ENCODE peak calls at places on chromosomes 11 and 22, in ten cellular contexts. X is lung, G is kidney, M is breast epithelium, D is epithelial cell of esophagus, O is IMR-90, E is ascending aorta, V is Caco-2, T is PC-9, I is GM10248. Q is an unnamed sample.

GRCh38 chr11:117110294-117110950 is 12.2 kb upstream of the SIK3 start:
- DNase-seq in G (no peak), E (no peak), M (no peak), I (no peak), X (no peak), D (no peak), T (no peak), O (no peak), V (no peak), Q (no peak)

GRCh38 chr11:3609416-3610265 is 32.2 kb downstream of the ART5 start:
- DNase-seq in I (peak), T (no peak), X (no peak), E (no peak), O (peak), G (no peak), D (peak), M (no peak), V (peak), Q (no peak)

GRCh38 chr11:68542617-68543016 is 82.1 kb downstream of the PPP6R3 start:
- DNase-seq in X (no peak), D (peak), T (peak), M (no peak), G (no peak), E (no peak), V (no peak), I (no peak), O (peak), Q (no peak)

GRCh38 chr11:128182844-128183243 is 404.5 kb downstream of the ETS1 start:
- DNase-seq in O (no peak), D (no peak), V (no peak), I (no peak), M (no peak), E (no peak), G (no peak), X (no peak), T (no peak), Q (no peak)

GRCh38 chr11:128620306-128621175 is 33.2 kb upstream of the ETS1 start:
- DNase-seq in G (peak), X (no peak), O (peak), E (no peak), M (no peak), I (no peak), D (peak), V (no peak), T (no peak), Q (no peak)

GRCh38 chr22:31084811-31085492 is 3.8 kb downstream of the SMTN start:
- DNase-seq in O (peak), T (no peak), V (no peak), G (peak), E (no peak), M (peak), I (peak), D (peak), X (peak), Q (peak)

GRCh38 chr11:65117206-65118096 is at the start of gene ZNHIT2:
- DNase-seq in G (peak), V (peak), E (peak), D (peak), O (peak), X (peak), I (peak), T (peak), M (peak), Q (peak)

GRCh38 chr22:37242395-37242918 is 1.6 kb downstream of the RAC2 start:
- DNase-seq in V (no peak), O (peak), T (no peak), M (peak), G (peak), X (peak), E (peak), I (peak), D (peak), Q (peak)

GRCh38 chr11:79708319-79708928 is 267.6 kb upstream of the TENM4 start:
- DNase-seq in O (peak), M (no peak), D (peak), E (no peak), V (peak), T (peak), I (peak), X (no peak), G (no peak), Q (no peak)

GRCh38 chr11:61510178-61510979 is 1.8 kb downstream of the LRRC10B start:
- DNase-seq in V (no peak), M (no peak), E (no peak), I (no peak), O (no peak), T (no peak), G (no peak), D (no peak), X (no peak), Q (no peak)

GRCh38 chr11:61510980-61511373 is 2.4 kb downstream of the LRRC10B start:
- DNase-seq in O (no peak), M (no peak), V (no peak), T (no peak), X (no peak), D (no peak), I (no peak), G (no peak), E (no peak), Q (no peak)

GRCh38 chr11:61511383-61511782 is 2.8 kb downstream of the LRRC10B start:
- DNase-seq in V (no peak), I (no peak), D (no peak), O (no peak), G (no peak), M (no peak), T (no peak), E (no peak), X (no peak), Q (no peak)

GRCh38 chr11:61507962-61508824 is at the start of gene LRRC10B:
- DNase-seq in T (peak), G (no peak), V (peak), E (no peak), I (peak), M (no peak), O (no peak), X (no peak), D (peak), Q (no peak)

DNA sequence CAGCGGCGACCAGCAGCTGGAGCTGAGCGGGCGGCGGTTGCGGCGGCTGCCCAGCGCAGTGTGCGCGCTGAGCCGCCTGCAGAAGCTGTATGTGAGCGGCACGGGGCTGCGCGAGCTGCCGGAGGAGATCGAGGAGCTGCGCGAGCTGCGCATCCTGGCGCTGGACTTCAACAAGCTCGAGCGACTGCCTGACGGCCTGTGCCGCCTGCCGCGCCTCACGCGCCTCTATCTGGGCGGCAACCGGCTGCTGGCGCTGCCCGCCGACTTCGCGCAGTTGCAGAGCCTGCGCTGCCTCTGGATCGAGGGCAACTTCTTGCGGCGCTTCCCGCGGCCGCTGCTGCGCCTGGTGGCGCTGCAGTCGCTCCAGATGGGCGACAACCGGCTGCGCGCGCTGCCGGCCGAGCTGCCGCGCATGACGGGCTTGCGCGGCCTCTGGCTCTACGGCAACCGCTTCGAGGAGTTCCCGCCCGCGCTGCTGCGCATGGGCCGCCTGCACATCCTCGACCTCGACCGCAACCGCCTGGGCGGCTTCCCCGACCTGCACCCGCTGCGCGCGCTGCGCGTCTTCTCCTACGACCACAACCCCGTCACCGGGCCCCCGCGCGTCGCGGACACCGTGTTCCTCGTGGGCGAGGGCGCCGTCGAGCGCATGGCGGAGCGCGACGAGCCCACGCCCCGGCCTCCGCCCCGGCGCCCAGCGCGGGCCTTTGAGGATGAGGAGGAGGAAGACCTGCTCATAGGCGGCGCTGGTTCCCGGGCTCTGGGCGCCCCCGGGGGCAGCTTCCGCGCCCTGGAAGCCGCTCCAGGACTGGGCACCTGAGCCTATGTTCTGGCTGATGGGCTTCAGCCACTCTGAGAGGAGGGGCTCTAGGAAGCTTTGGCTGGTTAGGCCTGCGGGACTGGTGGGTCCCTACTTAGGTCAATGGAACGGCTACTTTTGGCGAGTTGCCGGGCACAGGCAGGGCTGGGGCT is 795 bp downstream of the LRRC10B start:
- DNase-seq in I (peak), T (peak), V (peak), E (no peak), D (peak), G (peak), X (peak), M (peak), O (peak), Q (no peak)
- TF ChIP-seq CTCF in I (peak), T (peak), V (peak), E (peak), D (peak), G (peak), X (peak), M (peak), O (peak), Q (peak)

DNA sequence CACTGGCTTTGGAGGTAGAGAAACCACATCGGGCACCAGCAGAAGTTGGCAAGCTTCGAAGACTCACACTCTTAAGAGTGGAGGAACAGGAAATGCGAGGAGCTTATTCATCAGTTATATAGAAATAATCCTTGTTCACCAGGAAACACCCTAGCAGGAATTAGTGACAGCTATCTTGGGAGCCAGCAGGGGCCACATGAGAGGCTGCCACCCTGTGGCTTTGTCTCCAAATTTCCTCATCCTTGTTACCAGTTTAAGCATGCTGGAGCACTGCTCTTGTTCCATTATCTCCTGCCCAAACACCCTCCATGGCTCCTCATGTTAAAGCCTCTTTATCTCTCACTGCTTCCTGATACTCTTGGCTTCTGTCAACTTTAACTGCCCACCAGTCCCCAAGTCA is 131.0 kb downstream of the PLEKHA7 start:
- DNase-seq in T (peak), M (peak), G (no peak), X (peak), I (no peak), D (peak), E (no peak), O (no peak), V (peak), Q (no peak)
- TF ChIP-seq CTCF in T (peak), M (peak), G (no peak), X (no peak), I (no peak), D (peak), E (no peak), O (no peak), V (no peak), Q (peak)

DNA sequence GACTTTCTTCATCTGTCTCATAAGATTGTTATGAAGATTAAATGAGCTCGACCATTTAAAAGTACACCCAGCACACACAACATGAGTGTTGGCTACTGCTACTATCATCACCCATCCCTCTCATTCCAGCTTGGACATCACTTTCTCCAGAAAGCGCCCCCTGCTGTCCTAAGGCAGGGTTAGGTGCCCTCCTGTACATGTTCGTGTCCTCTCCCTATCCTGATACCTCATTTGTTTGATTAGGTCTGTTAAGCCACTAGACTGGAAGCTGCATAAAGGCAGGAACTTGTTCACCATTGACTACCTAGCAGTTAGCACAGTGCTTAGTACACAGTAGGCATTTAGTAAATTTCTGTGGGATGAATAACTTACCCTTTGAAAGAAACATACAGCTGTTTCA is 85.5 kb downstream of the ENTHD1 start:
- DNase-seq in V (peak), E (no peak), I (no peak), M (no peak), G (no peak), X (no peak), D (peak), T (no peak), O (peak), Q (no peak)
- TF ChIP-seq CTCF in V (peak), E (no peak), I (no peak), M (no peak), G (peak), X (no peak), D (peak), T (peak), O (peak), Q (peak)

DNA sequence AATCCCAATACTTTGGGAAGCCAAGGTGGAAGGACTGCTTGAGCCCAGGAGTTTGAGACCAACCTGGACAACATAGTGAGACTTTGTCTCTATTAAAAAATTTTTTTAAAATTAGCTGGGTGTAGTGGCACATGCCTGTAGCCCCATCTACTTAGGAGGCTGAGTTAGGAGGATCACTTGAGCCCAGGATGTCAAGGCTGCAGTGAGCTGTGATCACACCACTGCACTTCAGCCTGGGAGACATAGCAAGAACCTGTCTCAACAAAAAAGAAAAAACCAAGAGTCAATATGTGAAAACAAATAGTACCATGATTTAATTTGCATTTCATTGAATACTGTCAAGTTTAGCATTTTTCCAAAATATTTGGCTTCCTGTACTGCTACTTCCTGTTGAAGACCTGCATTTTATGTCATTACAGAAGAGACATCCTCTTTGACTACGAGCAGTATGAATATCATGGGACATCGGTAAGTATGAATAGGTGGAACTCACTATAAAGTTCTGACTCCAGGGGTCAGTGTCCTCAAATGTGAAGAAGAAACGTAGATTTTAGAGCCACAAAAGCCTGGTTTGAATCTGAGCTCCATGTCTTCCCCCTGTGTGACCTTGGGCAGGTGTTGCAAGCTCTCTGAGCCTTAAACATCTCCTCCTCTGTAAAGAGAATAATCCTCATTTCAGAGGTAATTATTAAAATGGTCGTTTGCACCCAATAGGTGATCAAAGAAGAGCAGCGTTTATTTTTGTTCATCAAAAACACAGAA is 16.0 kb downstream of the CDC45 start:
- DNase-seq in G (no peak), X (no peak), E (no peak), D (peak), M (no peak), T (no peak), O (peak), V (no peak), I (no peak), Q (no peak)
- TF ChIP-seq CTCF in G (peak), X (peak), E (no peak), D (peak), M (no peak), T (peak), O (peak), V (no peak), I (no peak), Q (no peak)

DNA sequence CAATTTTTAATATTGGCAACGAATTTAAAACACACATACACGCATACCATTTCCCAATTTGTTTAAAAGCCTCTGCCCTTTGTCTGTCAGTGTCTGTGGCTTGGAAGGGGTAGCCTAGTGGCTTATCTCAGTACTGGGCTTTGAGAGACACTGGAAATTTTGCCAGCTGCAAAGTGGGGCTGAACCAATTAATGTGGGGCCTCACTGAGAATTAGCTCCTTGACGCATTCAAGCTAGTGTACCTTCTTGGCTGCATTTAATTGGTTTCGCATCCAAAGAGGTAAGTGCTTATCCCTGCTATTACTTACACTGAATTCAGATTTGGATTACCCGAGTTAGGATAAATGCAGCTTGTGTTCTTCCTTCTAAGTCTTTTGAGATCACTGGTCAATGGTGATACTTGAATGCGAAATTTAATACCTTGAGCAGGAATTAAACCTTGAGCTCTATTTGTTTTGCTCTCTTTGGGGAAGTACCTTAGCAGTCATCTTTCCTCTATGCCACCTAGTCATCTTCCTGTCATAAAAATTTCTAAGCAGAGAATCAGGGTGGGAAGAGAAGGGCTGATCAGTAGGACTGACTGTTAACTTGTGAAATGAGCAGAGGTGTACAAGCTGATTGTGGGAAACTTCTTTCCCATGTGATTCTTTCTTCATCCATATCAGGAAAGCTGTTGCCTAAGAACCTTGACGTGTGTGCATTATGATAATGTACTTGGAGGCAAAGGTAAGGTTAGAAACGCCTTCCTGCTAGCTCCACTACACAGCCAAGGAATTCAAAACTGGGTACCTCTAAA is 187.7 kb upstream of the E2F8 start:
- DNase-seq in E (no peak), I (no peak), M (no peak), D (peak), G (no peak), T (peak), O (peak), V (no peak), X (no peak), Q (no peak)
- TF ChIP-seq CTCF in E (no peak), I (no peak), M (no peak), D (no peak), G (no peak), T (no peak), O (no peak), V (peak), X (no peak), Q (no peak)

DNA sequence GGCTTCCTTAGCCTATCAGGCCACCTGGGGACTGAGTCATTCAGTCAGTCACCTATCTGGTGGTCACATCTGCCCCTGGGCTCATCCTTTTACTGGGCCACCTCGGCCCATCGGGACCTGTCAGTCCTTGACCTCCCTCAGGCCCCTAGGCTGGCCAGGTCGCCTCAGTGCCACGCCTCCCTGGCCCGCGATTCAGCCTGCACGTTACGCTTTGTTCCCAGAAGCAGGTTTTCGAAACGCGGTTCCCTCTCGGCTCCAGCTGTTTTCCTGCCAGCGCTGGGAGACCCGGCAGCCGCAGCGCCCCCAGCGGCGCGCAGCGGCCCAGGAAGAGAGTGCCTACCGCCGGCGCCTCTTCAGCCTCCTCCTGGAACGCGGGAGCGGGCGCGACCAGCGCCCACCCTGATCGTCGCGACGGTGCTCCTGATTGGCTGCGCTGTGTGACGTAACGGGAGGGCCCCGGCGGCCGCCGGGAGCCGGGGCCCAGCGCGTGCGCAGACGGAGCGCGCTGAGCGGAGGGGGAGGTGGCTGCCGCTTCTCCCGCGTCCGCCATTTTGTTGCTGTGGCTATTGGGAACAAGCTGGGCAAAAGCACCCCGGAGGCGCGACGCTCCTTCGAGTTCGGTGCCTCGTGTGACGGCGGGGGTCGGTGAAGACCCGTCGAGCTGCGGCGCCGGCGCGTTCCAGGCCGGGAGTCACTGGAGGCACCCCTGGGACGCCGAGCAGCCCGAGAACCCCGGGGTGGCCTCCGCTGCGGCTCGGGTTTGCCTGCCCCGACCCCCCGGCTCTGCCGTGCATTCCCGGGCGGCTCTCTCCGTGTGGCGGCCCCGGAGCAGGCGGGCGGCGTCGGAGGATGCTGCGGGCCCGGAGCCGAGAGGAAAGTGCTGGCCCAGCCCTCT is at the start of gene CRKL:
- DNase-seq in I (peak), D (peak), X (peak), G (peak), M (peak), E (peak), T (peak), O (peak), V (peak), Q (peak)
- TF ChIP-seq CTCF in I (peak), D (peak), X (peak), G (peak), M (peak), E (peak), T (peak), O (peak), V (peak), Q (peak)

GRCh38 chr11:83071641-83072591 is at the start of gene RAB30:
- DNase-seq in T (peak), D (peak), X (peak), I (peak), M (peak), E (peak), V (peak), O (peak), G (peak), Q (peak)
- TF ChIP-seq CTCF in T (no peak), D (no peak), X (no peak), I (no peak), M (no peak), E (no peak), V (no peak), O (no peak), G (no peak), Q (no peak)

DNA sequence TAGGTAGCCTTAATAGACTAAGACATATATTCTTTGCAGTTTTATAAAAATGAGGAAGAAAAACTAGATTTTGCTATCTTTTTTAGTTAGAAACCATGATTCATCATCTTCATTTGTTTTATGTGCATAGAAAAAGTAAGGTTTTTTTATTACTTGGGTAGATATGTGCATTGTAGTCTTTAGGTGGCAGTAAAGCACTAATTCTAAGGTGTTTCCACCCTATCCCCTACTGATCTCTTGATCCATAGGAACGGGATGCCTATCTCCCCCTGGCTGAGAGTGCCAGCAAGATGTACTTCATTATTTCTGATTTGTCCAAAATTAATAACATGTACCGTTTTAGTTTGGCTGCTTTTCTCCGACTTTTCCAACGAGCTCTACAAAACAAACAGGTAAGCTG is 148.1 kb downstream of the DYNC2H1 start:
- DNase-seq in M (no peak), I (no peak), O (peak), T (no peak), V (peak), D (peak), X (no peak), G (no peak), E (no peak), Q (no peak)
- TF ChIP-seq CTCF in M (no peak), I (no peak), O (peak), T (peak), V (peak), D (peak), X (no peak), G (peak), E (no peak), Q (no peak)

GRCh38 chr11:107538239-107538638 is 27.3 kb downstream of the ALKBH8 start:
- DNase-seq in G (no peak), O (no peak), D (no peak), V (no peak), T (no peak), I (no peak), X (no peak), E (no peak), M (no peak), Q (no peak)
- TF ChIP-seq CTCF in G (no peak), O (no peak), D (no peak), V (no peak), T (no peak), I (no peak), X (no peak), E (no peak), M (no peak), Q (no peak)

Q was measured in CD14-positive monocyte.